ENCODE peak calls at places on chromosome 4, in six cellular contexts. M is amniotic stem cell, Z is cardiac fibroblast, D is T-helper 17 cell, L is T1000, X is lung. P is an unnamed sample.

GRCh38 chr4:23945521-23946017 is 55.7 kb upstream of the PPARGC1A start:
- DNase-seq in X (no peak), Z (peak; percentile 84), D (no peak), M (no peak), L (peak; percentile 80), P (no peak)

GRCh38 chr4:18512718-18513117 is 491.2 kb upstream of the LCORL start:
- DNase-seq in L (no peak), X (no peak), D (no peak), M (no peak), Z (no peak), P (no peak)

GRCh38 chr4:98311656-98312055 is 50.5 kb downstream of the RAP1GDS1 start:
- DNase-seq in D (no peak), L (no peak), M (no peak), X (no peak), Z (no peak), P (no peak)

GRCh38 chr4:76562161-76562560 is 127.1 kb downstream of the SHROOM3 start:
- DNase-seq in M (peak; percentile 32), Z (peak; percentile 82), D (no peak), X (no peak), L (peak; percentile 7), P (peak; percentile 37)

GRCh38 chr4:80963051-80963450 is 67.5 kb upstream of the BMP3 start:
- DNase-seq in L (no peak), M (peak; percentile 5), X (no peak), Z (peak; percentile 2), D (no peak), P (no peak)

GRCh38 chr4:40466789-40467188 is 131.7 kb downstream of the CHRNA9 start:
- DNase-seq in L (no peak), Z (no peak), M (no peak), X (no peak), D (no peak), P (no peak)

GRCh38 chr4:122625156-122625555 is 4.3 kb upstream of the IL21 start:
- DNase-seq in M (no peak), X (no peak), Z (peak; percentile 80), D (no peak), L (no peak), P (no peak)

GRCh38 chr4:20368926-20369325 is 117.2 kb downstream of the SLIT2 start:
- DNase-seq in M (no peak), L (no peak), Z (peak; percentile 31), X (no peak), D (no peak), P (no peak)

GRCh38 chr4:7698586-7698985 is 241.1 kb downstream of the AFAP1 start:
- DNase-seq in Z (peak; percentile 5), M (no peak), L (no peak), X (no peak), D (no peak), P (peak; percentile 8)

GRCh38 chr4:64899563-64899962 is 490.3 kb upstream of the TECRL start:
- DNase-seq in M (peak; percentile 27), L (no peak), D (no peak), X (no peak), Z (no peak), P (no peak)

GRCh38 chr4:38013461-38014366 is 53.5 kb downstream of the PTTG2 start:
- DNase-seq in Z (peak; percentile 31), D (no peak), X (no peak), M (no peak), L (peak; percentile 14), P (no peak)

GRCh38 chr4:107541511-107541910 is 178.5 kb downstream of the PAPSS1 start:
- DNase-seq in M (no peak), X (no peak), Z (no peak), D (no peak), L (no peak), P (no peak)

GRCh38 chr4:149291463-149291862 is 524.2 kb downstream of the IQCM start:
- DNase-seq in D (no peak), M (no peak), X (no peak), L (no peak), Z (peak; percentile 45), P (no peak)

GRCh38 chr4:6343950-6344408 is 74.3 kb downstream of the WFS1 start:
- DNase-seq in M (peak; percentile 60), Z (peak; percentile 86), L (peak; percentile 32), D (no peak), X (no peak), P (no peak)

GRCh38 chr4:40363382-40363920 is 28.3 kb downstream of the CHRNA9 start:
- DNase-seq in X (peak; percentile 54), M (no peak), Z (no peak), L (no peak), D (no peak), P (no peak)

GRCh38 chr4:103074598-103075434 is 1.7 kb downstream of the SLC9B2 start:
- DNase-seq in X (no peak), M (no peak), L (no peak), D (no peak), Z (peak; percentile 49), P (no peak)

GRCh38 chr4:4481394-4482000 is 60.4 kb downstream of the STX18 start:
- DNase-seq in D (no peak), Z (no peak), X (no peak), L (no peak), M (no peak), P (no peak)

GRCh38 chr4:13642163-13642562 is 14.6 kb upstream of the BOD1L1 start:
- DNase-seq in X (no peak), M (no peak), Z (peak; percentile 66), D (no peak), L (no peak), P (no peak)

GRCh38 chr4:186536285-186536684 is 19.1 kb downstream of the MTNR1A start:
- DNase-seq in D (no peak), Z (no peak), M (no peak), X (no peak), L (no peak), P (no peak)

GRCh38 chr4:146520894-146521542 is 722 bp downstream of the SLC10A7 start:
- DNase-seq in X (no peak), M (peak; percentile 6), D (no peak), Z (peak; percentile 63), L (no peak), P (peak; percentile 20)

GRCh38 chr4:165560941-165561340 is 182.1 kb downstream of the CPE start:
- DNase-seq in L (no peak), D (no peak), Z (peak; percentile 80), M (no peak), X (no peak), P (no peak)

GRCh38 chr4:162456106-162456505 is 292.3 kb upstream of the FSTL5 start:
- DNase-seq in X (no peak), M (no peak), L (no peak), D (no peak), Z (no peak), P (no peak)

GRCh38 chr4:20532871-20533870 is 167.1 kb upstream of the PACRGL start:
- DNase-seq in L (peak; percentile 27), M (no peak), Z (no peak), X (no peak), D (no peak), P (no peak)

GRCh38 chr4:57243071-57243470 is 132.9 kb upstream of the IGFBP7 start:
- DNase-seq in D (no peak), M (no peak), X (no peak), Z (no peak), L (no peak), P (no peak)

GRCh38 chr4:138049350-138049749 is 192.8 kb downstream of the SLC7A11 start:
- DNase-seq in X (no peak), Z (no peak), D (no peak), M (no peak), L (no peak), P (no peak)

GRCh38 chr4:38190717-38191178 is 230.6 kb downstream of the PTTG2 start:
- DNase-seq in L (peak; percentile 85), M (no peak), Z (peak; percentile 74), X (no peak), D (no peak), P (peak; percentile 16)

GRCh38 chr4:2723751-2724150 is 32.4 kb downstream of the TNIP2 start:
- DNase-seq in M (no peak), X (no peak), L (no peak), Z (no peak), D (no peak), P (no peak)

GRCh38 chr4:102610007-102610406 is 108.8 kb downstream of the NFKB1 start:
- DNase-seq in Z (peak; percentile 24), L (no peak), D (no peak), X (no peak), M (no peak), P (no peak)

GRCh38 chr4:121784975-121785374 is 16.1 kb upstream of the EXOSC9 start:
- DNase-seq in Z (peak; percentile 99), D (no peak), X (no peak), L (peak; percentile 56), M (peak; percentile 74), P (peak; percentile 77)

GRCh38 chr4:52841707-52842456 is 20.2 kb upstream of the RASL11B start:
- DNase-seq in D (no peak), Z (no peak), L (no peak), M (no peak), X (no peak), P (no peak)

GRCh38 chr4:167903291-167903721 is 189.0 kb upstream of the ANXA10 start:
- DNase-seq in Z (peak; percentile 86), X (no peak), M (no peak), D (no peak), L (no peak), P (no peak)

GRCh38 chr4:21697583-21697982 is 251.0 kb downstream of the KCNIP4 start:
- DNase-seq in Z (peak; percentile 18), M (no peak), D (no peak), L (no peak), X (no peak), P (no peak)

GRCh38 chr4:111923786-111924185 is 221.5 kb upstream of the FAM241A start:
- DNase-seq in Z (peak; percentile 16), L (peak; percentile 18), M (no peak), D (no peak), X (no peak), P (no peak)

GRCh38 chr4:113064244-113064643 is 14.8 kb downstream of the ANK2 start:
- DNase-seq in L (no peak), D (no peak), M (no peak), X (no peak), Z (no peak), P (no peak)

GRCh38 chr4:8643441-8643840 is 50.9 kb downstream of the CPZ start:
- DNase-seq in M (no peak), L (no peak), Z (no peak), X (no peak), D (no peak), P (no peak)

GRCh38 chr4:26069218-26069617 is 155.2 kb downstream of the SMIM20 start:
- DNase-seq in Z (peak; percentile 66), M (no peak), L (no peak), D (no peak), X (no peak), P (no peak)

GRCh38 chr4:157558016-157558415 is 337.5 kb downstream of the GRIA2 start:
- DNase-seq in D (no peak), L (no peak), Z (no peak), X (no peak), M (no peak), P (no peak)

P was measured in AG09319.